ENCODE peak calls at places on chromosomes 7 and 10, in seven cellular contexts. P is cardiac fibroblast, M is AG09309, F is transverse colon, Q is fibroblast of mammary gland, J is IMR-90, L is Peyer's patch. K is an unnamed sample.

GRCh38 chr7:117717341-117717740 is 155.9 kb downstream of the CTTNBP2 start:
- DNase-seq in L (no peak), P (no peak), F (no peak), Q (no peak), J (peak), M (no peak), K (no peak)

GRCh38 chr7:86747698-86748097 is 104.0 kb downstream of the GRM3 start:
- DNase-seq in Q (no peak), F (no peak), L (no peak), M (no peak), J (no peak), P (no peak), K (no peak)

GRCh38 chr10:62681211-62681940 is 123.1 kb upstream of the ADO start:
- DNase-seq in P (peak), J (no peak), L (peak), M (no peak), Q (peak), F (peak), K (peak)

GRCh38 chr10:133461841-133462240 is 8.1 kb downstream of the SCART1 start:
- DNase-seq in L (peak), M (no peak), Q (no peak), J (no peak), F (no peak), P (no peak), K (no peak)

GRCh38 chr7:108189733-108190388 is 59.7 kb upstream of the LAMB4 start:
- DNase-seq in J (no peak), F (no peak), M (no peak), Q (no peak), L (no peak), P (no peak), K (no peak)

GRCh38 chr7:34320926-34321609 is 336.9 kb upstream of the NPSR1 start:
- DNase-seq in F (peak), M (peak), Q (peak), L (no peak), J (peak), P (peak), K (peak)

GRCh38 chr10:79073784-79074432 is 5.1 kb downstream of the ZMIZ1 start:
- DNase-seq in F (peak), M (no peak), J (peak), Q (peak), P (no peak), L (peak), K (peak)

GRCh38 chr10:28959850-28960501 is 282.7 kb downstream of the BAMBI start:
- DNase-seq in Q (no peak), L (no peak), M (no peak), J (peak), F (no peak), P (no peak), K (no peak)

GRCh38 chr7:107463139-107464078 is 6.4 kb upstream of the GPR22 start:
- DNase-seq in Q (peak), P (peak), F (peak), J (peak), L (no peak), M (peak), K (peak)

GRCh38 chr10:122490786-122491680 is 29.7 kb downstream of the HTRA1 start:
- DNase-seq in Q (peak), M (no peak), J (no peak), L (peak), P (no peak), F (peak), K (peak)

GRCh38 chr10:63320683-63321082 is 145.1 kb downstream of the JMJD1C start:
- DNase-seq in Q (no peak), F (no peak), P (no peak), L (no peak), J (no peak), M (no peak), K (no peak)

GRCh38 chr7:127474457-127474856 is 81.9 kb upstream of the ZNF800 start:
- DNase-seq in P (no peak), M (no peak), L (no peak), F (no peak), J (peak), Q (peak), K (peak)

GRCh38 chr7:27576360-27576944 is 86.2 kb downstream of the HIBADH start:
- DNase-seq in F (no peak), L (no peak), P (peak), M (peak), Q (peak), J (peak), K (no peak)

GRCh38 chr10:132836832-132837540 is 51.0 kb upstream of the NKX6-2 start:
- DNase-seq in F (no peak), J (peak), L (no peak), Q (peak), M (no peak), P (peak), K (no peak)

GRCh38 chr7:127536426-127537152 is 48.8 kb downstream of the GCC1 start:
- DNase-seq in J (no peak), M (no peak), F (no peak), L (no peak), P (no peak), Q (no peak), K (no peak)

GRCh38 chr10:132667613-132668394 is 118.1 kb downstream of the NKX6-2 start:
- DNase-seq in F (no peak), L (no peak), M (no peak), Q (peak), J (peak), P (peak), K (peak)

GRCh38 chr10:72242675-72243074 is 26.6 kb upstream of the ASCC1 start:
- DNase-seq in J (no peak), Q (peak), M (no peak), P (peak), L (no peak), F (peak), K (peak)

GRCh38 chr7:125059861-125060456 is 130.3 kb upstream of the POT1 start:
- DNase-seq in Q (peak), F (no peak), M (no peak), J (peak), L (no peak), P (peak), K (peak)

GRCh38 chr7:42385912-42386311 is 148.9 kb upstream of the GLI3 start:
- DNase-seq in J (no peak), F (no peak), L (no peak), P (no peak), M (no peak), Q (no peak), K (no peak)

GRCh38 chr7:40986351-40986873 is 716.5 kb downstream of the INHBA start:
- DNase-seq in F (no peak), Q (peak), M (peak), L (no peak), J (peak), P (peak), K (peak)

GRCh38 chr10:113139695-113140094 is 189.6 kb downstream of the TCF7L2 start:
- DNase-seq in F (no peak), L (no peak), M (no peak), J (peak), Q (peak), P (peak), K (peak)

GRCh38 chr7:41573017-41573416 is 129.9 kb downstream of the INHBA start:
- DNase-seq in M (peak), F (no peak), P (peak), Q (peak), L (no peak), J (peak), K (peak)

GRCh38 chr10:86205761-86206145 is 160.8 kb downstream of the GRID1 start:
- DNase-seq in M (no peak), Q (no peak), L (no peak), P (no peak), F (no peak), J (no peak), K (no peak)

GRCh38 chr10:119469846-119470245 is 72.7 kb downstream of the RGS10 start:
- DNase-seq in F (no peak), J (no peak), Q (no peak), M (no peak), L (no peak), P (no peak), K (no peak)

GRCh38 chr7:17207220-17207619 is 91.2 kb upstream of the AHR start:
- DNase-seq in F (no peak), P (peak), L (no peak), Q (no peak), M (no peak), J (peak), K (peak)

GRCh38 chr7:155000795-155001194 is 2.1 kb downstream of the PAXIP1 start:
- DNase-seq in P (no peak), L (no peak), F (peak), J (no peak), M (no peak), Q (no peak), K (no peak)

GRCh38 chr7:1324028-1324900 is 91.6 kb downstream of the UNCX start:
- DNase-seq in P (no peak), J (no peak), L (no peak), F (no peak), M (no peak), Q (no peak), K (no peak)

GRCh38 chr10:33240931-33241330 is 93.5 kb downstream of the NRP1 start:
- DNase-seq in L (no peak), M (peak), J (peak), P (peak), Q (peak), F (no peak), K (peak)

GRCh38 chr10:28986117-28986792 is 302.6 kb upstream of the LYZL1 start:
- DNase-seq in F (no peak), Q (peak), J (peak), M (no peak), L (no peak), P (peak), K (peak)

GRCh38 chr7:87870471-87870870 is 5.7 kb downstream of the SLC25A40 start:
- DNase-seq in F (no peak), M (no peak), P (no peak), L (no peak), J (no peak), Q (no peak), K (no peak)

GRCh38 chr7:51045319-51046102 is 262.8 kb upstream of the GRB10 start:
- DNase-seq in L (no peak), Q (peak), J (peak), P (peak), F (no peak), M (peak), K (peak)

GRCh38 chr10:30589441-30589840 is 40.1 kb downstream of the LYZL2 start:
- DNase-seq in J (no peak), Q (no peak), L (no peak), M (no peak), P (no peak), F (peak), K (no peak)

GRCh38 chr10:129848571-129849451 is 115.3 kb downstream of the EBF3 start:
- DNase-seq in L (no peak), F (no peak), P (no peak), Q (peak), J (no peak), M (no peak), K (no peak)

GRCh38 chr10:3755440-3756359 is 29.3 kb downstream of the KLF6 start:
- DNase-seq in M (no peak), J (peak), P (peak), F (no peak), Q (peak), L (no peak), K (peak)

DNA sequence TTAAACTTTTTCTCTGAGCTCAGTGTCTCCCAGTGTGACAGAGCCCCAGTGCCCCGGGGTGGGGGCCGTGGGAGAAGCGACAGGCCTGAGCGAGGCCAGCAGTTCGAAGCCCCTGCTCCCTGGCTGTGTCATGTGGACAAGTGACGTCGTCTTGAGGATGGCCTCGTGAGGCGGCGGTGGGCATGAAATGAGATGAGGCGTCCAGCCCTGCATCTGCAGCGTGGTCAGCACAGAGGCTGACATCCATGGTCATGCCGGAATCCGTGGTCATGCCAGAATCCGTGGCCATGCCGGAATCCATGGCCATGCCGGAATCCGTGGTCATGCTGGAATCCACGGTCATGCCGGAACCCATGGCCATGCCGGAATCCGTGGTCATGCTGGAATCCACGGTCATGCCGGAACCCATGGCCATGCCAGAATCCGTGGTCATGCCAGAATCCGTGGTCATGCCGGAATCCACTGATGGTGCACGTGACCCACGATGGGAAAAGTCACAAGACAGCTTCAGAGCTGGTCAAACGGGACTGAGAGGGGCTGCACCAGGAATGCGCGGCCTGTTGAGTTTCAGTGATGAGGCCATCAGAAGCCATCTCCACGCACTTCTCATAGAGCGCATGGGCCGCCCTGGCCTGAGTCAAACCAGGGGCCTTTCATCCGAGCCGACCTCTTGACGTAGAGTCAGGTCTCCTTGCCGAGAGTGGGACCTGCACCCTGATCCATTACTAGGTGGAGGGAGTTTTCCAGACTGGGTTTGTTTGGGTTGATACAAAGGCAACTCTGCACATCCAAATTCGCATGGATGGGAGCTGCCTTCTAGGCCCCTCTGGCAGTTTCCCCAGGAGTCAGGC is 342.5 kb downstream of the PTPRN2 start:
- DNase-seq in F (no peak), M (no peak), Q (no peak), L (no peak), J (no peak), P (no peak), K (no peak)
- TF ChIP-seq CTCF in F (no peak), M (no peak), Q (no peak), L (no peak), J (no peak), P (no peak), K (no peak)

GRCh38 chr7:4683884-4684565 is 1.9 kb downstream of the FOXK1 start:
- DNase-seq in M (no peak), F (peak), P (peak), L (peak), J (peak), Q (peak), K (peak)

GRCh38 chr7:4683043-4683883 is 1.2 kb downstream of the FOXK1 start:
- DNase-seq in M (no peak), L (no peak), Q (peak), P (no peak), F (peak), J (no peak), K (no peak)

GRCh38 chr7:4681218-4681851 is 760 bp upstream of the FOXK1 start:
- DNase-seq in L (no peak), J (no peak), F (no peak), M (no peak), Q (no peak), P (no peak), K (no peak)

GRCh38 chr7:4681922-4682620 is at the start of gene FOXK1:
- DNase-seq in J (peak), M (no peak), F (peak), Q (peak), P (peak), L (peak), K (peak)

GRCh38 chr7:4682621-4683042 is 537 bp downstream of the FOXK1 start:
- DNase-seq in Q (no peak), J (peak), F (peak), M (no peak), P (peak), L (peak), K (peak)
- TF ChIP-seq CTCF in Q (no peak), J (peak), F (no peak), M (no peak), P (no peak), L (no peak), K (no peak)

GRCh38 chr10:130985158-130985753 is 326.3 kb downstream of the TCERG1L start:
- DNase-seq in P (no peak), F (no peak), Q (no peak), L (no peak), J (no peak), M (no peak), K (no peak)

GRCh38 chr10:130986828-130987227 is 324.7 kb downstream of the TCERG1L start:
- DNase-seq in F (no peak), M (no peak), J (no peak), P (no peak), Q (no peak), L (no peak), K (no peak)

GRCh38 chr10:130983749-130984148 is 327.8 kb downstream of the TCERG1L start:
- DNase-seq in P (no peak), Q (no peak), L (no peak), F (no peak), M (no peak), J (no peak), K (no peak)

GRCh38 chr10:130982802-130983201 is 328.7 kb downstream of the TCERG1L start:
- DNase-seq in P (no peak), M (no peak), L (no peak), F (no peak), J (no peak), Q (no peak), K (no peak)

DNA sequence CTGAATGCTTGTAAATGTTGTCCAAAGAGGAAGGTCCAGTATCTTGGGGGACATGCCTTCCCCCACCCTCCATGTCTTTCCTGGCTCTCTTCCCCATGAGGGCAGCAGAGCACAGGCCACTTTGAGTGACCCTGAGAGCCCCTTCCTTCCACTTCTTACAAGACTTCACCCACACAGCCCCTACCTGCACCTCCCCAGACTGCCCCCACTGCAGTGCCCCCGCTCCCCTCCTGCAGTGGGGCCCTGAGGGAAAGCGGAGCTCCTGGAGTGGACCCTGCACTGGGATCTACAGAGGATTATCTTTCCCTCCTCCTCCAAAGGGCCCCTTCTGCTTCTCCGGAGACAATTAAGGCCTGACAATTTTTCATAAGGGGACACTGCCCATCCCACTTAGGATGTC is 326.8 kb downstream of the TCERG1L start:
- DNase-seq in L (no peak), Q (no peak), F (no peak), J (no peak), M (no peak), P (no peak), K (no peak)
- TF ChIP-seq CTCF in L (no peak), Q (no peak), F (no peak), J (no peak), M (no peak), P (no peak), K (no peak)

GRCh38 chr7:30730097-30730496 is 21.8 kb upstream of the INMT start:
- DNase-seq in Q (no peak), F (no peak), M (no peak), L (no peak), P (no peak), J (no peak), K (no peak)

GRCh38 chr7:30726296-30727006 is 25.5 kb upstream of the INMT start:
- DNase-seq in L (no peak), J (no peak), Q (no peak), M (no peak), F (no peak), P (no peak), K (no peak)

GRCh38 chr7:30729642-30730041 is 22.3 kb upstream of the INMT start:
- DNase-seq in J (no peak), P (no peak), F (no peak), L (no peak), M (no peak), Q (no peak), K (no peak)

GRCh38 chr7:30728591-30729100 is 23.3 kb upstream of the INMT start:
- DNase-seq in J (no peak), M (no peak), P (no peak), L (no peak), F (no peak), Q (no peak), K (no peak)

DNA sequence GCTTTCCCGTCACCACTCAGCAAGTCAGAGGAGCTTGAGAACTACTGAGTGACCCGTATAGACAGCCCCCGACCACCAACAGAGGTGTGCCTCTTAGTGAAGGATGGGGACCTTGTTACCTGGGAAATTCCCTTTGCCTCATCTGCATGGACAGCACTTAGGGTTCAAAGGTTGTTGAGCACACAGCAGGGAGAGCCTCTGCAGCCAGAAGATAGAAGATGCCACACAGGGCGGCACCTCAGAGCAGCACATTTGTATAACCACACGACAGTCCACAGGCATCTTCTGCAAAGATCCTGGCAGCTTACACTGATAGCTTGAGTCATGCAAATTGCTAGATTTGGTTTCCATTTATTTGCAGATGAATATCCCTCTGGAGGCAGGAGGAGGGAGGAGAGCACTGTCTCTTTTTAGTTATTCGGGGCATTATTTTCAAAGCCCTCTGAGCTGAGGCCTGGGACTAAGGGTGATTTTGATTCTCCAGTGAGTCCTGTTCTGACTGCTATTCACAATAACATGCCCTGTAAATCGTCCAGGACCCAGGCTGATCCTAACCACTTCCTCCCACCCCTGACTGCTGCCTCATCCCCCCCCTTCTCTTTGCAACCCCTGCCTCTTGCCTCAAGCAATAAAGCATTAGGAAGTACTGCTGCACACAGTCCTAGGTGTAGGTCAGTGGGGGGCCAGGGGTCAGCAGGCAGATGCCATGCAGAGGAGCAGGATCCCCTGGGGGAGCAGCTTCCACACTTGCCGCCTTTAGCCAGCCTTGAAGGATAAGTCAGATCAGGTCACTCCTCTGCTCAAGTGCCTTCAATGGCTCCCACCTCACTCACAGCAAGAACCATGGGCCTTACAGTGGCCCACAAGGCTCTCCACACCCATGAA is 24.6 kb upstream of the INMT start:
- DNase-seq in M (no peak), P (no peak), L (peak), F (peak), Q (peak), J (peak), K (no peak)
- TF ChIP-seq CTCF in M (no peak), P (no peak), L (no peak), F (no peak), Q (no peak), J (no peak), K (no peak)

GRCh38 chr7:3649250-3649649 is 348.2 kb downstream of the SDK1 start:
- DNase-seq in P (peak), L (no peak), F (no peak), J (peak), Q (no peak), M (no peak), K (no peak)
- TF ChIP-seq CTCF in P (peak), L (no peak), F (no peak), J (peak), Q (no peak), M (no peak), K (peak)

GRCh38 chr10:103982639-103983038 is 15.7 kb downstream of the SLK start:
- DNase-seq in J (no peak), L (no peak), P (peak), F (no peak), Q (no peak), M (no peak), K (no peak)
- TF ChIP-seq CTCF in J (peak), L (peak), P (peak), F (no peak), Q (peak), M (no peak), K (no peak)